ENCODE peak calls at places on chromosomes 13 and 19, in eight cellular contexts. E, F, W, L, I, N, Z and D are unnamed samples.

GRCh38 chr19:31099470-31100190 is 249.6 kb downstream of the TSHZ3 start:
- DNase-seq in E (no peak), F (no peak), W (no peak), L (no peak), I (no peak), N (no peak), Z (no peak), D (no peak)

GRCh38 chr13:42110410-42111155 is 62.1 kb downstream of the DGKH start:
- DNase-seq in E (peak; percentile 82), F (peak; percentile 48), W (no peak), L (no peak), I (no peak), N (no peak), Z (no peak), D (peak; percentile 58)

GRCh38 chr19:55544776-55545439 is 435 bp downstream of the SBK3 start:
- DNase-seq in E (no peak), F (no peak), W (no peak), L (no peak), I (no peak), N (no peak), Z (no peak), D (no peak)

GRCh38 chr19:51903192-51903591 is 1.6 kb downstream of the ZNF649 start:
- DNase-seq in E (no peak), F (no peak), W (no peak), L (peak; percentile 27), I (no peak), N (no peak), Z (no peak), D (no peak)

GRCh38 chr19:1113278-1113985 is 9.6 kb downstream of the GPX4 start:
- DNase-seq in E (peak; percentile 84), F (peak; percentile 93), W (peak; percentile 98), L (peak; percentile 96), I (peak; percentile 91), N (peak; percentile 97), Z (peak; percentile 97), D (peak; percentile 98)

GRCh38 chr13:26477681-26478080 is 79.8 kb upstream of the WASF3 start:
- DNase-seq in E (no peak), F (no peak), W (no peak), L (no peak), I (no peak), N (no peak), Z (no peak), D (no peak)

GRCh38 chr13:102983496-102983895 is 82.7 kb downstream of the SLC10A2 start:
- DNase-seq in E (no peak), F (no peak), W (no peak), L (no peak), I (no peak), N (no peak), Z (no peak), D (no peak)

GRCh38 chr13:106919093-106919492 is 351.2 kb upstream of the ARGLU1 start:
- DNase-seq in E (no peak), F (no peak), W (no peak), L (no peak), I (no peak), N (no peak), Z (no peak), D (no peak)

GRCh38 chr13:30895773-30896172 is 10.3 kb upstream of the MEDAG start:
- DNase-seq in E (no peak), F (no peak), W (peak; percentile 48), L (no peak), I (peak; percentile 7), N (no peak), Z (no peak), D (peak; percentile 18)